ENCODE peak calls at places on chromosomes 12 and 14, in six cellular contexts. One of them, this sample, is unnamed.

GRCh38 chr12:25130741-25131188 is 64.2 kb downstream of the DNAI7 start:
- DNase-seq in fibroblast of villous mesenchyme: peak; percentile 65
- DNase-seq in AG10803: peak; percentile 57
- DNase-seq in bronchial epithelial cell: peak; percentile 70
- DNase-seq in HepG2: peak; percentile 31
- DNase-seq in AG04449: peak; percentile 14
- DNase-seq in this sample: no peak

GRCh38 chr14:69043007-69043444 is 63.9 kb upstream of the ACTN1 start:
- DNase-seq in bronchial epithelial cell: no peak
- DNase-seq in AG04449: no peak
- DNase-seq in fibroblast of villous mesenchyme: peak; percentile 62
- DNase-seq in HepG2: no peak
- DNase-seq in AG10803: peak; percentile 29
- DNase-seq in this sample: no peak

GRCh38 chr14:26204362-26204953 is 393.4 kb downstream of the NOVA1 start:
- DNase-seq in bronchial epithelial cell: no peak
- DNase-seq in fibroblast of villous mesenchyme: no peak
- DNase-seq in AG10803: no peak
- DNase-seq in AG04449: no peak
- DNase-seq in HepG2: no peak
- DNase-seq in this sample: no peak

GRCh38 chr12:601976-602699 is 61.1 kb downstream of the NINJ2 start:
- DNase-seq in fibroblast of villous mesenchyme: no peak
- DNase-seq in HepG2: no peak
- DNase-seq in AG10803: no peak
- DNase-seq in AG04449: no peak
- DNase-seq in bronchial epithelial cell: peak; percentile 45
- DNase-seq in this sample: no peak

GRCh38 chr12:69620077-69620476 is 9.4 kb upstream of the LRRC10 start:
- DNase-seq in HepG2: no peak
- DNase-seq in bronchial epithelial cell: no peak
- DNase-seq in fibroblast of villous mesenchyme: no peak
- DNase-seq in AG04449: no peak
- DNase-seq in AG10803: no peak
- DNase-seq in this sample: no peak

GRCh38 chr12:104340917-104341611 is 37.5 kb downstream of the EID3 start:
- DNase-seq in bronchial epithelial cell: no peak
- DNase-seq in fibroblast of villous mesenchyme: no peak
- DNase-seq in AG10803: no peak
- DNase-seq in AG04449: no peak
- DNase-seq in HepG2: no peak
- DNase-seq in this sample: no peak

GRCh38 chr12:131894981-131895639 is 688 bp downstream of the ULK1 start:
- DNase-seq in HepG2: no peak
- DNase-seq in AG04449: no peak
- DNase-seq in bronchial epithelial cell: no peak
- DNase-seq in fibroblast of villous mesenchyme: no peak
- DNase-seq in AG10803: no peak
- DNase-seq in this sample: no peak

GRCh38 chr12:71440393-71441349 is 1.1 kb downstream of the LGR5 start:
- DNase-seq in AG04449: no peak
- DNase-seq in HepG2: peak; percentile 96
- DNase-seq in AG10803: no peak
- DNase-seq in bronchial epithelial cell: no peak
- DNase-seq in fibroblast of villous mesenchyme: no peak
- DNase-seq in this sample: no peak

GRCh38 chr12:89064780-89065179 is 287.5 kb downstream of the DUSP6 start:
- DNase-seq in bronchial epithelial cell: peak; percentile 96
- DNase-seq in HepG2: no peak
- DNase-seq in fibroblast of villous mesenchyme: no peak
- DNase-seq in AG10803: no peak
- DNase-seq in AG04449: no peak
- DNase-seq in this sample: no peak

GRCh38 chr14:32059702-32060101 is 17.4 kb upstream of the ARHGAP5 start:
- DNase-seq in HepG2: no peak
- DNase-seq in AG04449: no peak
- DNase-seq in bronchial epithelial cell: no peak
- DNase-seq in AG10803: no peak
- DNase-seq in fibroblast of villous mesenchyme: no peak
- DNase-seq in this sample: no peak

GRCh38 chr14:76752744-76753143 is 8.5 kb upstream of the VASH1 start:
- DNase-seq in AG10803: no peak
- DNase-seq in fibroblast of villous mesenchyme: no peak
- DNase-seq in AG04449: no peak
- DNase-seq in HepG2: no peak
- DNase-seq in bronchial epithelial cell: no peak
- DNase-seq in this sample: no peak

GRCh38 chr14:53608369-53608768 is 348.3 kb downstream of the BMP4 start:
- DNase-seq in AG04449: no peak
- DNase-seq in HepG2: no peak
- DNase-seq in bronchial epithelial cell: peak; percentile 91
- DNase-seq in AG10803: no peak
- DNase-seq in fibroblast of villous mesenchyme: no peak
- DNase-seq in this sample: no peak

DNA sequence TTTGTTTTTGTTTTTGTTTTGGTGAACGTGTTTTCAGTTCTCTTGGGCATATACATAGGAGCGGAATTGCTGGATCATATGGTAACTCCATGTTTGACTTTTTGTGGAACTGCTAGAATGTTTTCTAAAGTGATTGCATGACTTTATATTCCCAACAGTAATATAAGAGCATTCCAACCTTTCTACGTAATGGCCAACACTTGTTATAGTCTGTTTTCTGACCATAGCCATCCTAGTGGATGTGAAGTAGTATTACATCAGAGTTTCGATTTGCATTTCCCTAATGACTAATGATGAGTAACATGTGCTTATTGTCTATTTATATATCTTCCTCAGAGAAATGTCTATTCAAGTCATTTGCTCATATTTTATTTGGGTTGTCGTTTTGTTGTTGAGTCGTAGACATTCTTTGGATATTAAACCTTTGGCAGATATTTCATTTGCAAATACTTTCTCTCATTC is 268.7 kb downstream of the AEBP2 start:
- DNase-seq in fibroblast of villous mesenchyme: peak; percentile 48
- DNase-seq in AG04449: no peak
- DNase-seq in bronchial epithelial cell: peak; percentile 88
- DNase-seq in AG10803: peak; percentile 35
- DNase-seq in HepG2: no peak
- DNase-seq in this sample: no peak
- TF ChIP-seq CTCF in fibroblast of villous mesenchyme: peak; percentile 14
- TF ChIP-seq CTCF in AG04449: no peak
- TF ChIP-seq CTCF in bronchial epithelial cell: no peak
- TF ChIP-seq CTCF in AG10803: peak; percentile 17
- TF ChIP-seq CTCF in HepG2: no peak
- TF ChIP-seq CTCF in this sample: peak; percentile 32

DNA sequence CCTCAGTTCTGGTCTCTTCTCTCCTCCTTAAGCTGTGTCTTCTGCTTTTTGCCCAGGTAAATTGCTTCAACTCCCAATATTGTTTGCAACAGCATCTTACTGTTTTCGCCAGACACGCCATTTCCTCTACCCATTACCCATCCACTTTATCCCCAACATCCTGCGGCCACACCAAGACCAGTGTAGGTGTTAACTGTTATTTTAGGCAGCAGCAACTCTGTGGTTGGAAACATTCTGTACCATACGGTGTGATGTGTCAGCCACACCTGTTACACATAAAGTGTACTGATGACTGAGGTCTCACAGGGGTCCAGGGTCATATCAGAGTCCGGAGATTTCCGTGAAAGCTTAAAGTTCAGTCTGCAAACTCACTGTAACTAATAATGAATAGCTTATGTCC is 21.8 kb upstream of the KLRD1 start:
- DNase-seq in fibroblast of villous mesenchyme: no peak
- DNase-seq in bronchial epithelial cell: no peak
- DNase-seq in HepG2: no peak
- DNase-seq in AG04449: no peak
- DNase-seq in AG10803: no peak
- DNase-seq in this sample: no peak
- TF ChIP-seq CTCF in fibroblast of villous mesenchyme: no peak
- TF ChIP-seq CTCF in bronchial epithelial cell: no peak
- TF ChIP-seq CTCF in HepG2: no peak
- TF ChIP-seq CTCF in AG04449: no peak
- TF ChIP-seq CTCF in AG10803: no peak
- TF ChIP-seq CTCF in this sample: no peak

GRCh38 chr12:52872644-52873384 is 24.0 kb upstream of the KRT78 start:
- DNase-seq in AG10803: no peak
- DNase-seq in AG04449: no peak
- DNase-seq in bronchial epithelial cell: no peak
- DNase-seq in fibroblast of villous mesenchyme: no peak
- DNase-seq in HepG2: no peak
- DNase-seq in this sample: no peak

GRCh38 chr12:52873513-52873831 is 24.7 kb upstream of the KRT78 start:
- DNase-seq in bronchial epithelial cell: no peak
- DNase-seq in AG04449: no peak
- DNase-seq in HepG2: no peak
- DNase-seq in AG10803: no peak
- DNase-seq in fibroblast of villous mesenchyme: no peak
- DNase-seq in this sample: no peak

GRCh38 chr12:52873832-52874572 is 25.2 kb upstream of the KRT78 start:
- DNase-seq in HepG2: peak; percentile 48
- DNase-seq in AG04449: no peak
- DNase-seq in fibroblast of villous mesenchyme: peak; percentile 96
- DNase-seq in bronchial epithelial cell: peak; percentile 90
- DNase-seq in AG10803: peak; percentile 89
- DNase-seq in this sample: peak; percentile 49

GRCh38 chr12:52876371-52876770 is 27.6 kb upstream of the KRT78 start:
- DNase-seq in AG04449: no peak
- DNase-seq in bronchial epithelial cell: peak; percentile 95
- DNase-seq in fibroblast of villous mesenchyme: no peak
- DNase-seq in HepG2: no peak
- DNase-seq in AG10803: no peak
- DNase-seq in this sample: no peak

GRCh38 chr12:52874573-52875435 is 26.0 kb upstream of the KRT78 start:
- DNase-seq in AG04449: no peak
- DNase-seq in HepG2: no peak
- DNase-seq in AG10803: no peak
- DNase-seq in fibroblast of villous mesenchyme: no peak
- DNase-seq in bronchial epithelial cell: peak; percentile 61
- DNase-seq in this sample: no peak
- TF ChIP-seq CTCF in AG04449: no peak
- TF ChIP-seq CTCF in HepG2: no peak
- TF ChIP-seq CTCF in AG10803: no peak
- TF ChIP-seq CTCF in fibroblast of villous mesenchyme: no peak
- TF ChIP-seq CTCF in bronchial epithelial cell: no peak
- TF ChIP-seq CTCF in this sample: no peak

GRCh38 chr14:22634233-22634632 is 9.9 kb downstream of the OR6J1 start:
- DNase-seq in fibroblast of villous mesenchyme: no peak
- DNase-seq in AG10803: no peak
- DNase-seq in bronchial epithelial cell: no peak
- DNase-seq in HepG2: no peak
- DNase-seq in AG04449: no peak
- DNase-seq in this sample: no peak

GRCh38 chr14:22629357-22629756 is 14.8 kb downstream of the OR6J1 start:
- DNase-seq in bronchial epithelial cell: no peak
- DNase-seq in AG04449: no peak
- DNase-seq in HepG2: no peak
- DNase-seq in AG10803: no peak
- DNase-seq in fibroblast of villous mesenchyme: no peak
- DNase-seq in this sample: no peak

GRCh38 chr14:22630066-22630465 is 14.1 kb downstream of the OR6J1 start:
- DNase-seq in HepG2: no peak
- DNase-seq in bronchial epithelial cell: no peak
- DNase-seq in fibroblast of villous mesenchyme: no peak
- DNase-seq in AG04449: no peak
- DNase-seq in AG10803: no peak
- DNase-seq in this sample: no peak

GRCh38 chr14:22627506-22628263 is 16.5 kb downstream of the OR6J1 start:
- DNase-seq in AG10803: no peak
- DNase-seq in bronchial epithelial cell: no peak
- DNase-seq in AG04449: no peak
- DNase-seq in fibroblast of villous mesenchyme: no peak
- DNase-seq in HepG2: no peak
- DNase-seq in this sample: no peak

GRCh38 chr14:22630486-22630885 is 13.7 kb downstream of the OR6J1 start:
- DNase-seq in bronchial epithelial cell: no peak
- DNase-seq in AG10803: peak; percentile 77
- DNase-seq in fibroblast of villous mesenchyme: no peak
- DNase-seq in HepG2: no peak
- DNase-seq in AG04449: peak; percentile 72
- DNase-seq in this sample: no peak
- TF ChIP-seq CTCF in bronchial epithelial cell: no peak
- TF ChIP-seq CTCF in AG10803: no peak
- TF ChIP-seq CTCF in fibroblast of villous mesenchyme: no peak
- TF ChIP-seq CTCF in HepG2: no peak
- TF ChIP-seq CTCF in AG04449: no peak
- TF ChIP-seq CTCF in this sample: no peak

GRCh38 chr12:49883065-49883464 is 20.6 kb downstream of the FAIM2 start:
- DNase-seq in fibroblast of villous mesenchyme: no peak
- DNase-seq in HepG2: no peak
- DNase-seq in bronchial epithelial cell: no peak
- DNase-seq in AG10803: no peak
- DNase-seq in AG04449: no peak
- DNase-seq in this sample: no peak
- TF ChIP-seq CTCF in fibroblast of villous mesenchyme: no peak
- TF ChIP-seq CTCF in HepG2: no peak
- TF ChIP-seq CTCF in bronchial epithelial cell: no peak
- TF ChIP-seq CTCF in AG10803: no peak
- TF ChIP-seq CTCF in AG04449: no peak
- TF ChIP-seq CTCF in this sample: peak; percentile 30

DNA sequence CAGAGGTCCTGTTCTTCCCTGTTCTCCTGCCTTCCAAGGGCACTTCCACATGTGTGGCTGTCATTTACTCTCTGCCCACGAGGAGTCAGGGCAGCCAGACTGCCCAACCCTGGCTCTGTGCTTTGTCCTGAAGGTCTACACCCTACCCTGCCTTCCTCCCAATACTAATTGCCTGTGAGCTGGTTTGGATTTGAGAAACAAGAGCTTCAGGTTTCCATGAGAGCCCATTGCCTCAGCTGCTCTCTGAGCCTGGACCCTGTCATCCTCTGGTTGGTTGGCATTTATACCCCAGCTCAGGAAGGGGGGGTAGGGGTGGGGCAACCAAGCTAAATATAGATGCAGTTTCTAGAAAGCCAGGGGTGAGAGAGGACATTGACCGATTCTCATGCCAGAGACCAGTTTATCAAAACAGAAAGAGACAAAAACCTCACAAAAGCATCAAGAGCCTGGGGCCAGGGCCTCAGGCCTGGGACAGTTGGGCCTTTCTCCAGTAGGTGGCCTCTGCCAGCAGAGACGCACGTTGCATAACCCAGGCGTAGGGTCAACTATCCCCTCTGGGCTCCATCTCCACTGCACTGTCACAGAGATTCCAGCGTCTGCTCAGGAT is 34.5 kb downstream of the VDR start:
- DNase-seq in fibroblast of villous mesenchyme: peak; percentile 72
- DNase-seq in bronchial epithelial cell: no peak
- DNase-seq in AG10803: peak; percentile 70
- DNase-seq in AG04449: no peak
- DNase-seq in HepG2: peak; percentile 54
- DNase-seq in this sample: no peak
- TF ChIP-seq CTCF in fibroblast of villous mesenchyme: peak; percentile 62
- TF ChIP-seq CTCF in bronchial epithelial cell: no peak
- TF ChIP-seq CTCF in AG10803: peak; percentile 64
- TF ChIP-seq CTCF in AG04449: peak; percentile 46
- TF ChIP-seq CTCF in HepG2: peak; percentile 77
- TF ChIP-seq CTCF in this sample: peak; percentile 60

GRCh38 chr14:50031534-50032313 is 84.6 kb downstream of the VCPKMT start:
- DNase-seq in AG10803: peak; percentile 82
- DNase-seq in fibroblast of villous mesenchyme: no peak
- DNase-seq in HepG2: no peak
- DNase-seq in AG04449: no peak
- DNase-seq in bronchial epithelial cell: peak; percentile 33
- DNase-seq in this sample: no peak
- TF ChIP-seq CTCF in AG10803: no peak
- TF ChIP-seq CTCF in fibroblast of villous mesenchyme: no peak
- TF ChIP-seq CTCF in HepG2: no peak
- TF ChIP-seq CTCF in AG04449: no peak
- TF ChIP-seq CTCF in bronchial epithelial cell: no peak
- TF ChIP-seq CTCF in this sample: no peak